ENCODE peak calls at places on chromosomes 2 and 18, in four cellular contexts. One of them, this sample, is unnamed.

GRCh38 chr2:194155406-194155805 is 1501.6 kb upstream of the SLC39A10 start:
- DNase-seq in Panc1: no peak
- DNase-seq in dorsolateral prefrontal cortex: no peak
- DNase-seq in right cardiac atrium: no peak
- DNase-seq in this sample: no peak

GRCh38 chr18:57437782-57438668 is 2.9 kb downstream of the ONECUT2 start:
- DNase-seq in Panc1: no peak
- DNase-seq in dorsolateral prefrontal cortex: peak; percentile 50
- DNase-seq in right cardiac atrium: peak; percentile 50
- DNase-seq in this sample: no peak

GRCh38 chr2:132668986-132669853 is 785 bp downstream of the LYPD1 start:
- DNase-seq in Panc1: no peak
- DNase-seq in dorsolateral prefrontal cortex: no peak
- DNase-seq in right cardiac atrium: no peak
- DNase-seq in this sample: no peak

GRCh38 chr2:156434461-156435291 is 1.5 kb upstream of the GPD2 start:
- DNase-seq in Panc1: no peak
- DNase-seq in dorsolateral prefrontal cortex: no peak
- DNase-seq in right cardiac atrium: no peak
- DNase-seq in this sample: no peak

GRCh38 chr18:34834897-34835296 is 124.8 kb downstream of the DTNA start:
- DNase-seq in Panc1: no peak
- DNase-seq in dorsolateral prefrontal cortex: no peak
- DNase-seq in right cardiac atrium: no peak
- DNase-seq in this sample: no peak

GRCh38 chr2:26187114-26187513 is 14.2 kb downstream of the GAREM2 start:
- DNase-seq in Panc1: no peak
- DNase-seq in dorsolateral prefrontal cortex: no peak
- DNase-seq in right cardiac atrium: no peak
- DNase-seq in this sample: no peak

GRCh38 chr2:75705921-75706320 is 4.8 kb downstream of the GCFC2 start:
- DNase-seq in Panc1: no peak
- DNase-seq in dorsolateral prefrontal cortex: no peak
- DNase-seq in right cardiac atrium: no peak
- DNase-seq in this sample: no peak

GRCh38 chr2:66682476-66682875 is 247.6 kb downstream of the MEIS1 start:
- DNase-seq in Panc1: no peak
- DNase-seq in dorsolateral prefrontal cortex: no peak
- DNase-seq in right cardiac atrium: no peak
- DNase-seq in this sample: no peak

GRCh38 chr18:69400253-69400975 is at the start of gene DOK6:
- DNase-seq in Panc1: no peak
- DNase-seq in dorsolateral prefrontal cortex: peak; percentile 30
- DNase-seq in right cardiac atrium: peak; percentile 73
- DNase-seq in this sample: no peak

GRCh38 chr2:67394734-67395133 is 2.4 kb upstream of the ETAA1 start:
- DNase-seq in Panc1: no peak
- DNase-seq in dorsolateral prefrontal cortex: no peak
- DNase-seq in right cardiac atrium: no peak
- DNase-seq in this sample: no peak

GRCh38 chr2:144510206-144510991 is 9.5 kb downstream of the ZEB2 start:
- DNase-seq in Panc1: no peak
- DNase-seq in dorsolateral prefrontal cortex: no peak
- DNase-seq in right cardiac atrium: no peak
- DNase-seq in this sample: no peak

GRCh38 chr2:197248623-197249022 is 62.0 kb downstream of the ANKRD44 start:
- DNase-seq in Panc1: no peak
- DNase-seq in dorsolateral prefrontal cortex: no peak
- DNase-seq in right cardiac atrium: no peak
- DNase-seq in this sample: no peak

GRCh38 chr18:9643549-9643948 is 29.2 kb upstream of the PPP4R1 start:
- DNase-seq in Panc1: peak; percentile 85
- DNase-seq in dorsolateral prefrontal cortex: no peak
- DNase-seq in right cardiac atrium: no peak
- DNase-seq in this sample: no peak

GRCh38 chr2:68745006-68745405 is 10.4 kb downstream of the ARHGAP25 start:
- DNase-seq in Panc1: no peak
- DNase-seq in dorsolateral prefrontal cortex: no peak
- DNase-seq in right cardiac atrium: no peak
- DNase-seq in this sample: no peak

GRCh38 chr2:18788590-18788989 is 199.2 kb upstream of the NT5C1B start:
- DNase-seq in Panc1: no peak
- DNase-seq in dorsolateral prefrontal cortex: no peak
- DNase-seq in right cardiac atrium: peak; percentile 58
- DNase-seq in this sample: no peak

GRCh38 chr2:42030829-42031228 is 17.0 kb upstream of the PKDCC start:
- DNase-seq in Panc1: no peak
- DNase-seq in dorsolateral prefrontal cortex: no peak
- DNase-seq in right cardiac atrium: no peak
- DNase-seq in this sample: no peak

GRCh38 chr2:222960126-222960525 is 91.9 kb upstream of the KCNE4 start:
- DNase-seq in Panc1: no peak
- DNase-seq in dorsolateral prefrontal cortex: no peak
- DNase-seq in right cardiac atrium: no peak
- DNase-seq in this sample: no peak

GRCh38 chr2:14587119-14587518 is 45.4 kb upstream of the LRATD1 start:
- DNase-seq in Panc1: no peak
- DNase-seq in dorsolateral prefrontal cortex: no peak
- DNase-seq in right cardiac atrium: no peak
- DNase-seq in this sample: no peak

GRCh38 chr2:97698530-97698929 is 14.8 kb upstream of the ZAP70 start:
- DNase-seq in Panc1: no peak
- DNase-seq in dorsolateral prefrontal cortex: no peak
- DNase-seq in right cardiac atrium: no peak
- DNase-seq in this sample: no peak

GRCh38 chr2:118019821-118020220 is 6.0 kb upstream of the CCDC93 start:
- DNase-seq in Panc1: no peak
- DNase-seq in dorsolateral prefrontal cortex: no peak
- DNase-seq in right cardiac atrium: no peak
- DNase-seq in this sample: no peak

GRCh38 chr18:35241523-35241804 is 630 bp downstream of the ZNF397 start:
- DNase-seq in Panc1: no peak
- DNase-seq in dorsolateral prefrontal cortex: no peak
- DNase-seq in right cardiac atrium: no peak
- DNase-seq in this sample: no peak

GRCh38 chr2:201233192-201234166 is 26.9 kb upstream of the CASP8 start:
- DNase-seq in Panc1: peak; percentile 80
- DNase-seq in dorsolateral prefrontal cortex: no peak
- DNase-seq in right cardiac atrium: peak; percentile 46
- DNase-seq in this sample: peak; percentile 87

GRCh38 chr18:5600376-5601071 is 56.7 kb upstream of the EPB41L3 start:
- DNase-seq in Panc1: no peak
- DNase-seq in dorsolateral prefrontal cortex: no peak
- DNase-seq in right cardiac atrium: no peak
- DNase-seq in this sample: no peak

GRCh38 chr2:191545361-191545760 is 132.6 kb upstream of the NABP1 start:
- DNase-seq in Panc1: no peak
- DNase-seq in dorsolateral prefrontal cortex: no peak
- DNase-seq in right cardiac atrium: no peak
- DNase-seq in this sample: no peak

GRCh38 chr18:67590571-67591141 is 74.1 kb upstream of the DSEL start:
- DNase-seq in Panc1: no peak
- DNase-seq in dorsolateral prefrontal cortex: no peak
- DNase-seq in right cardiac atrium: no peak
- DNase-seq in this sample: no peak

GRCh38 chr2:113126845-113127645 is at the start of gene IL1RN:
- DNase-seq in Panc1: no peak
- DNase-seq in dorsolateral prefrontal cortex: no peak
- DNase-seq in right cardiac atrium: peak; percentile 18
- DNase-seq in this sample: no peak

GRCh38 chr2:113127646-113128385 is 418 bp downstream of the IL1RN start:
- DNase-seq in Panc1: no peak
- DNase-seq in dorsolateral prefrontal cortex: no peak
- DNase-seq in right cardiac atrium: no peak
- DNase-seq in this sample: no peak

GRCh38 chr2:113129519-113130078 is 2.2 kb downstream of the IL1RN start:
- DNase-seq in Panc1: no peak
- DNase-seq in dorsolateral prefrontal cortex: no peak
- DNase-seq in right cardiac atrium: no peak
- DNase-seq in this sample: no peak

GRCh38 chr2:113124984-113125855 is 2.2 kb upstream of the IL1RN start:
- DNase-seq in Panc1: no peak
- DNase-seq in dorsolateral prefrontal cortex: no peak
- DNase-seq in right cardiac atrium: no peak
- DNase-seq in this sample: no peak

GRCh38 chr2:113128386-113128664 is 927 bp downstream of the IL1RN start:
- DNase-seq in Panc1: no peak
- DNase-seq in dorsolateral prefrontal cortex: no peak
- DNase-seq in right cardiac atrium: no peak
- DNase-seq in this sample: no peak
- H3K4me3 ChIP-seq in Panc1: no peak overlapping the region
- H3K4me3 ChIP-seq in dorsolateral prefrontal cortex: no peak overlapping the region
- H3K4me3 ChIP-seq in right cardiac atrium: no peak overlapping the region
- H3K4me3 ChIP-seq in this sample: peak overlapping the region; percentile 34

GRCh38 chr2:27307545-27308358 is 493 bp downstream of the UCN start:
- DNase-seq in Panc1: no peak
- DNase-seq in dorsolateral prefrontal cortex: no peak
- DNase-seq in right cardiac atrium: peak; percentile 26
- DNase-seq in this sample: no peak

GRCh38 chr2:27304488-27305240 is 3.6 kb downstream of the UCN start:
- DNase-seq in Panc1: no peak
- DNase-seq in dorsolateral prefrontal cortex: no peak
- DNase-seq in right cardiac atrium: no peak
- DNase-seq in this sample: no peak

GRCh38 chr2:27305516-27305915 is 2.7 kb downstream of the UCN start:
- DNase-seq in Panc1: no peak
- DNase-seq in dorsolateral prefrontal cortex: no peak
- DNase-seq in right cardiac atrium: no peak
- DNase-seq in this sample: no peak

GRCh38 chr2:27306657-27307544 is 1.3 kb downstream of the UCN start:
- DNase-seq in Panc1: no peak
- DNase-seq in dorsolateral prefrontal cortex: no peak
- DNase-seq in right cardiac atrium: no peak
- DNase-seq in this sample: no peak

GRCh38 chr2:27306136-27306535 is 2.1 kb downstream of the UCN start:
- DNase-seq in Panc1: no peak
- DNase-seq in dorsolateral prefrontal cortex: no peak
- DNase-seq in right cardiac atrium: no peak
- DNase-seq in this sample: no peak
- H3K4me3 ChIP-seq in Panc1: no peak overlapping the region
- H3K4me3 ChIP-seq in dorsolateral prefrontal cortex: no peak overlapping the region
- H3K4me3 ChIP-seq in right cardiac atrium: no peak overlapping the region
- H3K4me3 ChIP-seq in this sample: peak overlapping the region; percentile 19

GRCh38 chr2:219443016-219443696 is 8.5 kb downstream of the SPEG start:
- DNase-seq in Panc1: no peak
- DNase-seq in dorsolateral prefrontal cortex: no peak
- DNase-seq in right cardiac atrium: no peak
- DNase-seq in this sample: no peak
- H3K4me3 ChIP-seq in Panc1: no peak overlapping the region
- H3K4me3 ChIP-seq in dorsolateral prefrontal cortex: peak overlapping the region; percentile 64
- H3K4me3 ChIP-seq in right cardiac atrium: no peak overlapping the region
- H3K4me3 ChIP-seq in this sample: peak overlapping the region; percentile 67

GRCh38 chr2:163731735-163732134 is 4.1 kb downstream of the FIGN start:
- DNase-seq in Panc1: no peak
- DNase-seq in dorsolateral prefrontal cortex: no peak
- DNase-seq in right cardiac atrium: no peak
- DNase-seq in this sample: no peak
- H3K4me3 ChIP-seq in Panc1: peak overlapping the region; percentile 98
- H3K4me3 ChIP-seq in dorsolateral prefrontal cortex: peak overlapping the region; percentile 79
- H3K4me3 ChIP-seq in right cardiac atrium: peak overlapping the region; percentile 53
- H3K4me3 ChIP-seq in this sample: no peak overlapping the region

GRCh38 chr2:29459445-29460179 is 344.4 kb downstream of the CLIP4 start:
- DNase-seq in Panc1: no peak
- DNase-seq in dorsolateral prefrontal cortex: no peak
- DNase-seq in right cardiac atrium: no peak
- DNase-seq in this sample: no peak

GRCh38 chr2:29462293-29462692 is 347.1 kb downstream of the CLIP4 start:
- DNase-seq in Panc1: no peak
- DNase-seq in dorsolateral prefrontal cortex: no peak
- DNase-seq in right cardiac atrium: no peak
- DNase-seq in this sample: no peak

GRCh38 chr2:29460191-29460590 is 345.0 kb downstream of the CLIP4 start:
- DNase-seq in Panc1: no peak
- DNase-seq in dorsolateral prefrontal cortex: no peak
- DNase-seq in right cardiac atrium: no peak
- DNase-seq in this sample: no peak

DNA sequence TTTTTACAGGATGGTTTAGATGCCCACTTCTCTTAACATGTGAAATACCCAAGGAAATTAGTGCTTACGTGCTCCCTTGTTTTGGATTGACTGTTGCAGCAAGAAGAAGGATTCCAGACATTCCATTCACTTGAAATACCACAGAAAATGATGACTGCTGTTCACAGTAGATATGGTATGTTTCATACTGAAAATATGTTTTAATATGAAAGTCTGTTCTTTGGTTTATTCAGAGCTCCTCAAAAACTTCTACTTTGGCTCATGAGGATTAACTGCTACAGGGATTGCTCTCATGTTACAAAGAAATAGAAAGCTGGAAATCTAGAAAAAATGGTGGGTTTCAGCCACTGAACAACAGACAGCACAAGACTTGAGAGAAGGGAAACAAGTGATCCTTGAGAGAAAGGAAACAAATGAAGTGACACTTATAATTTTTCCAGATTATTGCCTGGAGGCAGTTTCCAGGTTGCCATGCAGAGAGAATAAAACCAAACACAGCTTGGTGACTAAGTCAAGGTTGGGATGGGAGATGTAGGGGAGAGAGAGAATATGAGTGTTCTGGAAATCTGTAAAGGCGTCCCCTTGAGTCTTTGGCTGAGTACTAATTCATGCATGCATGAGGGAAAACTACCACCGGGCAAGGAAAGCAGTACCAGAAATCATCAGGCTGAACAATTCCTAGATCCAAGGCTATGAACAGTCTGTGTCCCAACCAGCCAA is 348.1 kb downstream of the CLIP4 start:
- DNase-seq in Panc1: no peak
- DNase-seq in dorsolateral prefrontal cortex: no peak
- DNase-seq in right cardiac atrium: no peak
- DNase-seq in this sample: no peak
- H3K4me3 ChIP-seq in Panc1: no peak overlapping the region
- H3K4me3 ChIP-seq in dorsolateral prefrontal cortex: no peak overlapping the region
- H3K4me3 ChIP-seq in right cardiac atrium: no peak overlapping the region
- H3K4me3 ChIP-seq in this sample: no peak overlapping the region